ENCODE peak calls at places on chromosomes 5 and 9, in seven cellular contexts. X is spleen, A is upper lobe of left lung, T is bronchial epithelial cell, L is AG04450, C is PC-3, D is cardiac fibroblast. B is an unnamed sample.

GRCh38 chr5:39013938-39014337 is 60.3 kb downstream of the RICTOR start:
- DNase-seq in X (no peak), A (no peak), T (peak), L (peak), C (no peak), D (peak), B (no peak)

GRCh38 chr9:121288874-121289553 is 21.1 kb downstream of the GSN start:
- DNase-seq in X (peak), A (no peak), T (peak), L (peak), C (no peak), D (peak), B (no peak)

GRCh38 chr9:70257991-70258691 is 637 bp upstream of the SMC5 start:
- DNase-seq in X (peak), A (no peak), T (peak), L (peak), C (no peak), D (peak), B (peak)

GRCh38 chr5:125043781-125044391 is 297.4 kb upstream of the ZNF608 start:
- DNase-seq in X (no peak), A (no peak), T (peak), L (no peak), C (peak), D (peak), B (peak)

GRCh38 chr9:122785269-122785668 is 3.5 kb upstream of the OR5C1 start:
- DNase-seq in X (no peak), A (no peak), T (peak), L (peak), C (peak), D (no peak), B (no peak)

GRCh38 chr5:107290780-107291398 is 379.8 kb downstream of the EFNA5 start:
- DNase-seq in X (no peak), A (no peak), T (no peak), L (no peak), C (no peak), D (no peak), B (no peak)

GRCh38 chr5:115588640-115589039 is 13.6 kb downstream of the TICAM2 start:
- DNase-seq in X (no peak), A (no peak), T (no peak), L (no peak), C (no peak), D (no peak), B (no peak)

GRCh38 chr5:98664736-98665135 is 108.7 kb upstream of the RGMB start:
- DNase-seq in X (no peak), A (no peak), T (no peak), L (no peak), C (no peak), D (no peak), B (no peak)

GRCh38 chr9:37965116-37965515 is 61.2 kb upstream of the SLC25A51 start:
- DNase-seq in X (no peak), A (no peak), T (peak), L (no peak), C (no peak), D (no peak), B (no peak)
- H3K4me3 ChIP-seq in X (no peak), A (no peak), T (no peak), L (no peak), C (peak), D (no peak), B (no peak)

GRCh38 chr9:137278061-137278912 is 761 bp downstream of the TOR4A start:
- DNase-seq in X (peak), A (peak), T (no peak), L (no peak), C (no peak), D (peak), B (no peak)

GRCh38 chr9:137278913-137279711 is 1.6 kb downstream of the TOR4A start:
- DNase-seq in X (peak), A (peak), T (no peak), L (no peak), C (no peak), D (no peak), B (no peak)

GRCh38 chr9:137281345-137282116 is 4.0 kb downstream of the TOR4A start:
- DNase-seq in X (peak), A (peak), T (no peak), L (no peak), C (no peak), D (no peak), B (no peak)

GRCh38 chr9:137279741-137280477 is 2.4 kb downstream of the TOR4A start:
- DNase-seq in X (peak), A (peak), T (no peak), L (no peak), C (no peak), D (no peak), B (no peak)

DNA sequence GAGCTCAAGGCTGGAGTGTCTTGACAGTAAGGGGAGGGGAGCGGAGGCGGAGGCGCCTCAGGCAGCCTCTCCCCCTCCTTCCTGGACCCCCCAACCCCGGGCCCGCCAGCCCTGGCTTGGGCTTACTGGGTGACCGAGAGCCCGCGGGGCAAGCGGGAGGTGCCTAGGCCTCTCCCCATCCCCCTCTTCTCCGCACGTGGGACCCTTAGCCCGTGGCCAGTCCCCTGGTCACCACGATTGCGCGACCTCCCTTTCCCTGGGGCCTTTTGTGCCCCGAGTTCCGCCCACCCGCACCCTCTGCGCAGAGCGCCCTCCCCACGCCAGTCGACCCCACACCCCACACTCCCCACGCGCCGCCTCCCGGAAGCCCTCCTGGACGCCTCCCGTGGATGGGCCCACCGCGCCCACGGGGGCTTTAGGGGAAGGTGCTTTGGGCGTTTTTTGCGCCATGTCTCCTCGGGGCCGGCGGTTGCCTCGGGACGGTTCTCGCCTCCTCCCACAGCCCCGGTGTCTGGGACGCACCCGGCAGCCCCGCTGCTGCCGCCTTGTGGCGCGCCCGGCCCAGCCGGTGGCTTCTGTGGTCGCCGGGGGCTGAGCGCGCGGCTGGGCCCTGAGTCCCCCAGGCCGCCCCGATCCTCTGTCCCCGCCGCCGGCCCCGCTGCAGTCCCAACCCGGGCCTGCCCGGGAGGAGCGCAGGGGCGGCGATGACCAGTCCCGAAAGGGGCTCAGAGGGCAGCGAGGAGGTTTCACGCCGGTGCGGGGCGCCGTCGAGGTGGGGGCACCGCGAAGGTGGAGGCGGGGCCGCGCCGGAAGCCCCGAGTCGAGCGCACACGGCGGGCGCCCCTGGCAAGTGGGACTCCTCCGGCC is 3.2 kb downstream of the TOR4A start:
- DNase-seq in X (peak), A (peak), T (no peak), L (no peak), C (no peak), D (peak), B (no peak)
- TF ChIP-seq CTCF in X (peak), A (no peak), T (peak), L (peak), C (no peak), D (peak), B (peak)

DNA sequence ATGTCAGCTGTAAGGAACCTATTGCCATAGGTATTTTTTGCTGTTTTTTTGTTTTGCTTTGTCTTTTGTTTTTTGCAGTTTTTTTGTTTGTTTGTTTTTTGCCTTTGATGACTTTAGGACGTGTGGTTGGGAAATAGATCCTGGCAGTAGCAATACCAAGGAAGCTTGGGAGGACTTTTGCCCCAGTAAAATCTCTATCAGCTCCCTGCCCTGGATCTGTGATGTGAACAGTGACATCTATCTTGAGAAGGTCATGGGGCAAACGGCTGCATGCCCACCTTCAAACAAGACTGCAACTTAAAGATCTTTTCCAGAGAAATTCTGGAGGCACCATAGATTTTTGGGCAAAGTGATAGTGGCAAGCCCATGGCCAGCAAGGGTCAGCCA is 5.4 kb upstream of the ADRA1B start:
- DNase-seq in X (no peak), A (no peak), T (no peak), L (no peak), C (no peak), D (no peak), B (no peak)
- H3K4me3 ChIP-seq in X (no peak), A (no peak), T (no peak), L (no peak), C (no peak), D (no peak), B (no peak)

GRCh38 chr5:84382363-84383295 is 2.1 kb downstream of the EDIL3 start:
- DNase-seq in X (no peak), A (peak), T (no peak), L (no peak), C (no peak), D (peak), B (no peak)
- TF ChIP-seq CTCF in X (no peak), A (no peak), T (no peak), L (no peak), C (no peak), D (no peak), B (no peak)

GRCh38 chr9:4662989-4663792 is 1.1 kb downstream of the PLPP6 start:
- DNase-seq in X (no peak), A (no peak), T (peak), L (no peak), C (peak), D (no peak), B (no peak)

GRCh38 chr9:4663956-4664355 is 1.9 kb downstream of the PLPP6 start:
- DNase-seq in X (no peak), A (no peak), T (no peak), L (no peak), C (no peak), D (no peak), B (no peak)

GRCh38 chr9:4667681-4668080 is 1.4 kb upstream of the SPATA6L start:
- DNase-seq in X (no peak), A (no peak), T (no peak), L (no peak), C (no peak), D (no peak), B (no peak)

GRCh38 chr9:4666042-4666699 is at the start of gene SPATA6L:
- DNase-seq in X (peak), A (peak), T (peak), L (no peak), C (peak), D (peak), B (no peak)

GRCh38 chr9:4665357-4665756 is 923 bp downstream of the SPATA6L start:
- DNase-seq in X (no peak), A (no peak), T (peak), L (no peak), C (no peak), D (peak), B (no peak)
- H3K4me3 ChIP-seq in X (no peak), A (no peak), T (peak), L (no peak), C (peak), D (no peak), B (no peak)

GRCh38 chr9:74236857-74237256 is 260.3 kb upstream of the RORB start:
- DNase-seq in X (no peak), A (no peak), T (no peak), L (no peak), C (no peak), D (no peak), B (no peak)
- TF ChIP-seq CTCF in X (no peak), A (no peak), T (no peak), L (no peak), C (no peak), D (no peak), B (no peak)

GRCh38 chr9:36144322-36145206 is 8.0 kb downstream of the GLIPR2 start:
- DNase-seq in X (peak), A (no peak), T (no peak), L (no peak), C (no peak), D (no peak), B (no peak)

GRCh38 chr9:36141761-36142160 is 5.2 kb downstream of the GLIPR2 start:
- DNase-seq in X (peak), A (no peak), T (no peak), L (no peak), C (no peak), D (no peak), B (no peak)

GRCh38 chr9:36141288-36141687 is 4.8 kb downstream of the GLIPR2 start:
- DNase-seq in X (peak), A (no peak), T (peak), L (no peak), C (peak), D (peak), B (no peak)

GRCh38 chr9:36143242-36143641 is 6.7 kb downstream of the GLIPR2 start:
- DNase-seq in X (no peak), A (no peak), T (no peak), L (no peak), C (no peak), D (no peak), B (no peak)

GRCh38 chr9:36142510-36143161 is 6.1 kb downstream of the GLIPR2 start:
- DNase-seq in X (peak), A (no peak), T (no peak), L (no peak), C (no peak), D (no peak), B (no peak)
- H3K4me3 ChIP-seq in X (peak), A (no peak), T (no peak), L (no peak), C (no peak), D (no peak), B (no peak)

B was measured in astrocyte of the cerebellum.